ENCODE peak calls at places on chromosomes 16 and 17, in seven cellular contexts. One of them, this sample, is unnamed.

GRCh38 chr16:10817963-10818941 is at the start of gene TVP23A:
- DNase-seq in IMR-90: no peak
- DNase-seq in fibroblast of mammary gland: no peak
- DNase-seq in thoracic aorta: no peak
- DNase-seq in astrocyte of the spinal cord: no peak
- DNase-seq in esophagus squamous epithelium: no peak
- DNase-seq in fibroblast of lung: no peak
- DNase-seq in this sample: no peak

GRCh38 chr16:53789159-53789558 is 85.2 kb downstream of the FTO start:
- DNase-seq in IMR-90: peak; percentile 84
- DNase-seq in fibroblast of mammary gland: peak; percentile 85
- DNase-seq in thoracic aorta: no peak
- DNase-seq in astrocyte of the spinal cord: peak; percentile 87
- DNase-seq in esophagus squamous epithelium: no peak
- DNase-seq in fibroblast of lung: peak; percentile 75
- DNase-seq in this sample: peak; percentile 39

GRCh38 chr16:15897834-15898254 is 9.4 kb upstream of the CEP20 start:
- DNase-seq in IMR-90: peak; percentile 79
- DNase-seq in fibroblast of mammary gland: peak; percentile 82
- DNase-seq in thoracic aorta: no peak
- DNase-seq in astrocyte of the spinal cord: peak; percentile 53
- DNase-seq in esophagus squamous epithelium: no peak
- DNase-seq in fibroblast of lung: peak; percentile 61
- DNase-seq in this sample: peak; percentile 77

GRCh38 chr16:73549960-73550359 is 502.0 kb upstream of the ZFHX3 start:
- DNase-seq in IMR-90: no peak
- DNase-seq in fibroblast of mammary gland: no peak
- DNase-seq in thoracic aorta: no peak
- DNase-seq in astrocyte of the spinal cord: no peak
- DNase-seq in esophagus squamous epithelium: no peak
- DNase-seq in fibroblast of lung: no peak
- DNase-seq in this sample: no peak

GRCh38 chr17:73359987-73360410 is 48.2 kb upstream of the CDC42EP4 start:
- DNase-seq in IMR-90: no peak
- DNase-seq in fibroblast of mammary gland: no peak
- DNase-seq in thoracic aorta: no peak
- DNase-seq in astrocyte of the spinal cord: no peak
- DNase-seq in esophagus squamous epithelium: no peak
- DNase-seq in fibroblast of lung: no peak
- DNase-seq in this sample: peak; percentile 58

GRCh38 chr16:50248845-50249244 is 17.5 kb upstream of the ADCY7 start:
- DNase-seq in IMR-90: no peak
- DNase-seq in fibroblast of mammary gland: no peak
- DNase-seq in thoracic aorta: no peak
- DNase-seq in astrocyte of the spinal cord: no peak
- DNase-seq in esophagus squamous epithelium: no peak
- DNase-seq in fibroblast of lung: no peak
- DNase-seq in this sample: no peak

GRCh38 chr17:7262192-7263070 is at the start of gene CLDN7:
- DNase-seq in IMR-90: no peak
- DNase-seq in fibroblast of mammary gland: no peak
- DNase-seq in thoracic aorta: no peak
- DNase-seq in astrocyte of the spinal cord: no peak
- DNase-seq in esophagus squamous epithelium: no peak
- DNase-seq in fibroblast of lung: no peak
- DNase-seq in this sample: peak; percentile 27

GRCh38 chr17:64773836-64774761 is 112.0 kb upstream of the SMURF2 start:
- DNase-seq in IMR-90: peak; percentile 75
- DNase-seq in fibroblast of mammary gland: peak; percentile 48
- DNase-seq in thoracic aorta: no peak
- DNase-seq in astrocyte of the spinal cord: peak; percentile 51
- DNase-seq in esophagus squamous epithelium: no peak
- DNase-seq in fibroblast of lung: peak; percentile 57
- DNase-seq in this sample: peak; percentile 62

GRCh38 chr16:89822188-89823086 is 5.8 kb upstream of the SPIRE2 start:
- DNase-seq in IMR-90: no peak
- DNase-seq in fibroblast of mammary gland: no peak
- DNase-seq in thoracic aorta: no peak
- DNase-seq in astrocyte of the spinal cord: no peak
- DNase-seq in esophagus squamous epithelium: no peak
- DNase-seq in fibroblast of lung: no peak
- DNase-seq in this sample: no peak

GRCh38 chr16:85401917-85402766 is 211.0 kb upstream of the GSE1 start:
- DNase-seq in IMR-90: no peak
- DNase-seq in fibroblast of mammary gland: no peak
- DNase-seq in thoracic aorta: no peak
- DNase-seq in astrocyte of the spinal cord: no peak
- DNase-seq in esophagus squamous epithelium: no peak
- DNase-seq in fibroblast of lung: no peak
- DNase-seq in this sample: no peak

GRCh38 chr17:45326566-45326965 is 9.7 kb upstream of the MAP3K14 start:
- DNase-seq in IMR-90: no peak
- DNase-seq in fibroblast of mammary gland: no peak
- DNase-seq in thoracic aorta: no peak
- DNase-seq in astrocyte of the spinal cord: no peak
- DNase-seq in esophagus squamous epithelium: no peak
- DNase-seq in fibroblast of lung: no peak
- DNase-seq in this sample: no peak

GRCh38 chr17:1029196-1029911 is 32.4 kb downstream of the TIMM22 start:
- DNase-seq in IMR-90: peak; percentile 73
- DNase-seq in fibroblast of mammary gland: peak; percentile 75
- DNase-seq in thoracic aorta: peak; percentile 54
- DNase-seq in astrocyte of the spinal cord: peak; percentile 48
- DNase-seq in esophagus squamous epithelium: no peak
- DNase-seq in fibroblast of lung: peak; percentile 75
- DNase-seq in this sample: peak; percentile 22

GRCh38 chr17:40284085-40284713 is 3.5 kb upstream of the CDC6 start:
- DNase-seq in IMR-90: peak; percentile 83
- DNase-seq in fibroblast of mammary gland: peak; percentile 57
- DNase-seq in thoracic aorta: no peak
- DNase-seq in astrocyte of the spinal cord: peak; percentile 90
- DNase-seq in esophagus squamous epithelium: no peak
- DNase-seq in fibroblast of lung: peak; percentile 84
- DNase-seq in this sample: peak; percentile 95

GRCh38 chr16:69626256-69626655 is 60.5 kb downstream of the NFAT5 start:
- DNase-seq in IMR-90: peak; percentile 50
- DNase-seq in fibroblast of mammary gland: peak; percentile 70
- DNase-seq in thoracic aorta: no peak
- DNase-seq in astrocyte of the spinal cord: peak; percentile 17
- DNase-seq in esophagus squamous epithelium: no peak
- DNase-seq in fibroblast of lung: peak; percentile 44
- DNase-seq in this sample: peak; percentile 17

GRCh38 chr16:13070268-13070667 is 168.9 kb downstream of the SHISA9 start:
- DNase-seq in IMR-90: no peak
- DNase-seq in fibroblast of mammary gland: no peak
- DNase-seq in thoracic aorta: no peak
- DNase-seq in astrocyte of the spinal cord: no peak
- DNase-seq in esophagus squamous epithelium: no peak
- DNase-seq in fibroblast of lung: no peak
- DNase-seq in this sample: no peak

GRCh38 chr17:82003411-82004381 is 19.0 kb downstream of the CENPX start:
- DNase-seq in IMR-90: peak; percentile 95
- DNase-seq in fibroblast of mammary gland: peak; percentile 96
- DNase-seq in thoracic aorta: peak; percentile 79
- DNase-seq in astrocyte of the spinal cord: peak; percentile 97
- DNase-seq in esophagus squamous epithelium: no peak
- DNase-seq in fibroblast of lung: peak; percentile 89
- DNase-seq in this sample: peak; percentile 89

GRCh38 chr16:12206031-12206748 is 229.7 kb downstream of the SNX29 start:
- DNase-seq in IMR-90: no peak
- DNase-seq in fibroblast of mammary gland: peak; percentile 18
- DNase-seq in thoracic aorta: no peak
- DNase-seq in astrocyte of the spinal cord: no peak
- DNase-seq in esophagus squamous epithelium: no peak
- DNase-seq in fibroblast of lung: no peak
- DNase-seq in this sample: no peak

GRCh38 chr17:7883781-7884386 is 4.7 kb upstream of the CHD3 start:
- DNase-seq in IMR-90: peak; percentile 45
- DNase-seq in fibroblast of mammary gland: peak; percentile 45
- DNase-seq in thoracic aorta: no peak
- DNase-seq in astrocyte of the spinal cord: peak; percentile 41
- DNase-seq in esophagus squamous epithelium: no peak
- DNase-seq in fibroblast of lung: peak; percentile 57
- DNase-seq in this sample: peak; percentile 22

GRCh38 chr16:75114179-75114945 is 2.2 kb downstream of the LDHD start:
- DNase-seq in IMR-90: no peak
- DNase-seq in fibroblast of mammary gland: no peak
- DNase-seq in thoracic aorta: no peak
- DNase-seq in astrocyte of the spinal cord: no peak
- DNase-seq in esophagus squamous epithelium: no peak
- DNase-seq in fibroblast of lung: no peak
- DNase-seq in this sample: no peak

GRCh38 chr17:38619937-38620550 is 14.3 kb upstream of the SRCIN1 start:
- DNase-seq in IMR-90: no peak
- DNase-seq in fibroblast of mammary gland: no peak
- DNase-seq in thoracic aorta: no peak
- DNase-seq in astrocyte of the spinal cord: no peak
- DNase-seq in esophagus squamous epithelium: no peak
- DNase-seq in fibroblast of lung: no peak
- DNase-seq in this sample: no peak

GRCh38 chr17:42133461-42134041 is 10.9 kb downstream of the HSPB9 start:
- DNase-seq in IMR-90: no peak
- DNase-seq in fibroblast of mammary gland: no peak
- DNase-seq in thoracic aorta: no peak
- DNase-seq in astrocyte of the spinal cord: no peak
- DNase-seq in esophagus squamous epithelium: no peak
- DNase-seq in fibroblast of lung: no peak
- DNase-seq in this sample: peak; percentile 27

GRCh38 chr17:62130739-62131138 is 65.7 kb upstream of the MED13 start:
- DNase-seq in IMR-90: no peak
- DNase-seq in fibroblast of mammary gland: no peak
- DNase-seq in thoracic aorta: no peak
- DNase-seq in astrocyte of the spinal cord: no peak
- DNase-seq in esophagus squamous epithelium: no peak
- DNase-seq in fibroblast of lung: no peak
- DNase-seq in this sample: no peak

GRCh38 chr17:62126292-62126691 is 61.2 kb upstream of the MED13 start:
- DNase-seq in IMR-90: no peak
- DNase-seq in fibroblast of mammary gland: no peak
- DNase-seq in thoracic aorta: no peak
- DNase-seq in astrocyte of the spinal cord: no peak
- DNase-seq in esophagus squamous epithelium: no peak
- DNase-seq in fibroblast of lung: no peak
- DNase-seq in this sample: no peak

GRCh38 chr17:62119373-62119772 is 54.3 kb upstream of the MED13 start:
- DNase-seq in IMR-90: no peak
- DNase-seq in fibroblast of mammary gland: no peak
- DNase-seq in thoracic aorta: no peak
- DNase-seq in astrocyte of the spinal cord: no peak
- DNase-seq in esophagus squamous epithelium: no peak
- DNase-seq in fibroblast of lung: no peak
- DNase-seq in this sample: no peak

GRCh38 chr17:62125307-62125706 is 60.2 kb upstream of the MED13 start:
- DNase-seq in IMR-90: no peak
- DNase-seq in fibroblast of mammary gland: no peak
- DNase-seq in thoracic aorta: no peak
- DNase-seq in astrocyte of the spinal cord: no peak
- DNase-seq in esophagus squamous epithelium: no peak
- DNase-seq in fibroblast of lung: no peak
- DNase-seq in this sample: no peak
- TF ChIP-seq CTCF in IMR-90: no peak
- TF ChIP-seq CTCF in fibroblast of mammary gland: no peak
- TF ChIP-seq CTCF in thoracic aorta: no peak
- TF ChIP-seq CTCF in astrocyte of the spinal cord: no peak
- TF ChIP-seq CTCF in esophagus squamous epithelium: no peak
- TF ChIP-seq CTCF in fibroblast of lung: no peak
- TF ChIP-seq CTCF in this sample: no peak

DNA sequence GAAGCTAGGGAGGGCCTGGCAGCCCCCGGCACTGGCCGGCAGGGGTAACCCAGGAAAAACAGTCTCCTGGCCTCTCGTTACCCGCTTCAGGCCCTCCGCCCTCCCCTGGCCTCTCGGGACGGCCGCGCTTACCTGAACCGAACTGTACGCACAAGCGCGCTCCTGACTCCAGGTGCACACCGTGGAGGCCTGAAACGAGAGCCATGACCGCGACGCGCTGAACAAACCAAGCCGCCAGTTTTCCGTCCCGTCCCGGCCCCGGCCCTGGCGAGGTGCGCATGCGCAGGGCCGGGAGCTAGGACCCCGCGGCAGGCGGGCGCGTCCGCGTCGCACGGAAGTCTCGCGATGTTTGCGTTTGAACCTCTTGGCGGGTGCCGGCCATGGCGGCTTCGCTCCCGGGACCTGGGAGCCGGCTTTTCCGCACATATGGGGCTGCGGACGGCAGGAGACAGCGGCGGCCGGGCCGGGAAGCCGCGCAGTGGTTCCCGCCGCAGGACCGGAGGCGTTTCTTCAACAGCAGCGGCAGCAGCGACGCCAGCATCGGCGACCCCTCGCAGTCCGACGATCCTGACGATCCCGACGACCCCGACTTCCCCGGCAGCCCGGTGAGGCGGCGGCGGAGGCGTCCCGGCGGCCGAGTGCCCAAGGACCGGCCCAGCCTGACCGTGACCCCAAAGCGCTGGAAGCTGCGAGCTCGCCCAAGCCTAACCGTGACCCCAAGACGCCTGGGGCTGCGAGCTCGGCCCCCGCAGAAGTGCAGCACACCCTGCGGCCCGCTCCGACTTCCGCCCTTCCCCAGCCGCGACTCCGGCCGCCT is at the start of gene HASPIN:
- DNase-seq in IMR-90: peak; percentile 84
- DNase-seq in fibroblast of mammary gland: peak; percentile 86
- DNase-seq in thoracic aorta: peak; percentile 47
- DNase-seq in astrocyte of the spinal cord: peak; percentile 88
- DNase-seq in esophagus squamous epithelium: no peak
- DNase-seq in fibroblast of lung: peak; percentile 89
- DNase-seq in this sample: peak; percentile 69
- TF ChIP-seq CTCF in IMR-90: peak; percentile 19
- TF ChIP-seq CTCF in fibroblast of mammary gland: peak; percentile 22
- TF ChIP-seq CTCF in thoracic aorta: peak; percentile 47
- TF ChIP-seq CTCF in astrocyte of the spinal cord: peak; percentile 23
- TF ChIP-seq CTCF in esophagus squamous epithelium: peak; percentile 46
- TF ChIP-seq CTCF in fibroblast of lung: peak; percentile 34
- TF ChIP-seq CTCF in this sample: peak; percentile 21

GRCh38 chr17:15171433-15172047 is 93.6 kb downstream of the PMP22 start:
- DNase-seq in IMR-90: peak; percentile 75
- DNase-seq in fibroblast of mammary gland: peak; percentile 78
- DNase-seq in thoracic aorta: no peak
- DNase-seq in astrocyte of the spinal cord: peak; percentile 80
- DNase-seq in esophagus squamous epithelium: no peak
- DNase-seq in fibroblast of lung: peak; percentile 78
- DNase-seq in this sample: peak; percentile 57
- TF ChIP-seq CTCF in IMR-90: peak; percentile 80
- TF ChIP-seq CTCF in fibroblast of mammary gland: peak; percentile 98
- TF ChIP-seq CTCF in thoracic aorta: peak; percentile 59
- TF ChIP-seq CTCF in astrocyte of the spinal cord: peak; percentile 92
- TF ChIP-seq CTCF in esophagus squamous epithelium: peak; percentile 84
- TF ChIP-seq CTCF in fibroblast of lung: peak; percentile 99
- TF ChIP-seq CTCF in this sample: peak; percentile 84

DNA sequence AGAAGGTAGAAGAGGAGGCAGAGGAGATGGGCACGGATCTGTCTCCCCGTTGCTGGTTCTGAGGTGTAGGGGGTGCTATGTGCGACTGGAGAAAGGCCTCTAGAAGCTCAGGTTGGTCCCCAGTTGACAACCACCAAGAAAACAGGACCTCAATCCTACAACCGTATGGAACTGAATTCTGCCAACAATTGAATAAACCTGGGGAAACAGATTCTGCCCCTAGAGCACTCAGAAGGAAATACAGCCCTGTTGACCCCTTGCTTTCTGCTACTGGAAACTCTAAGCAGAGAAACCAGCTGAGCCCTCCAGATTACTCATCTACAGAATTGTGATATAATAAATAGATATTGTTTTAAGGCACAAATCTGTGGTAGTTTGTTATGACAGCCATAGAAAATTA is 313.0 kb upstream of the GOT2 start:
- DNase-seq in IMR-90: no peak
- DNase-seq in fibroblast of mammary gland: no peak
- DNase-seq in thoracic aorta: no peak
- DNase-seq in astrocyte of the spinal cord: no peak
- DNase-seq in esophagus squamous epithelium: no peak
- DNase-seq in fibroblast of lung: no peak
- DNase-seq in this sample: no peak
- TF ChIP-seq CTCF in IMR-90: no peak
- TF ChIP-seq CTCF in fibroblast of mammary gland: no peak
- TF ChIP-seq CTCF in thoracic aorta: no peak
- TF ChIP-seq CTCF in astrocyte of the spinal cord: no peak
- TF ChIP-seq CTCF in esophagus squamous epithelium: no peak
- TF ChIP-seq CTCF in fibroblast of lung: no peak
- TF ChIP-seq CTCF in this sample: no peak

This sample was measured in bronchial epithelial cell.